ENCODE peak calls at places on chromosomes 11 and 22, in ten cellular contexts. A is amniotic stem cell; N is T-helper 9 cell; U is tibial artery; F is RPMI7951; G is osteoblast; H is hippocampal formation; J is NCI-H2081; V is activated T-cell treated with anti-CD3 and anti-CD28 coated beads, Interleukin-2, amount 50 U/mL, for 48 hours; M is activated CD4-positive, alpha-beta T cell treated with anti-CD3 and anti-CD28 coated beads for 24 hours. E is an unnamed sample.

GRCh38 chr22:22691055-22691454 is 46.6 kb downstream of the GGTLC2 start:
- DNase-seq in J (no peak), V (no peak), H (no peak), N (no peak), G (peak), M (no peak), A (no peak), F (no peak), U (no peak), E (no peak)

GRCh38 chr22:48739348-48740085 is 1088.2 kb downstream of the BRD1 start:
- DNase-seq in A (no peak), F (no peak), M (no peak), N (no peak), U (peak), H (no peak), G (peak), V (no peak), J (no peak), E (no peak)

GRCh38 chr22:25053153-25053805 is 100.8 kb downstream of the KIAA1671 start:
- DNase-seq in U (no peak), F (peak), J (no peak), M (no peak), N (no peak), H (no peak), V (no peak), G (peak), A (no peak), E (no peak)

GRCh38 chr22:25780673-25781072 is 38.7 kb downstream of the MYO18B start:
- DNase-seq in G (peak), A (no peak), N (no peak), V (no peak), U (no peak), M (no peak), J (peak), F (no peak), H (no peak), E (no peak)

GRCh38 chr22:45237065-45237990 is 3.4 kb downstream of the KIAA0930 start:
- DNase-seq in G (peak), N (no peak), U (no peak), A (no peak), M (no peak), H (no peak), J (no peak), V (no peak), F (no peak), E (no peak)

GRCh38 chr22:43476751-43477150 is 64.9 kb downstream of the MPPED1 start:
- DNase-seq in H (no peak), J (no peak), G (no peak), U (no peak), V (no peak), M (no peak), N (no peak), A (no peak), F (no peak), E (no peak)

GRCh38 chr11:9017773-9018172 is 14.0 kb upstream of the NRIP3 start:
- DNase-seq in V (no peak), N (no peak), U (peak), J (no peak), H (no peak), F (peak), M (no peak), A (no peak), G (peak), E (no peak)

GRCh38 chr11:134558916-134559616 is 147.0 kb upstream of the B3GAT1 start:
- DNase-seq in N (no peak), A (no peak), F (no peak), H (no peak), G (no peak), U (no peak), J (no peak), M (no peak), V (no peak), E (peak)

GRCh38 chr11:20248345-20248744 is 88.1 kb upstream of the DBX1 start:
- DNase-seq in N (no peak), M (no peak), A (no peak), U (no peak), F (no peak), V (no peak), H (no peak), J (no peak), G (no peak), E (no peak)

GRCh38 chr11:17603056-17603825 is 56.2 kb downstream of the OTOG start:
- DNase-seq in M (no peak), V (no peak), F (no peak), N (no peak), A (no peak), G (peak), H (no peak), U (no peak), J (no peak), E (no peak)